ENCODE peak calls at places on chromosome 6, in six cellular contexts. E is T-helper 1 cell, F is DMS 273 treated with DMSO at 0.1 percent for 48 hours, Q is posterior vena cava, B is astrocyte of the spinal cord, M is progenitor cell of endocrine pancreas. W is an unnamed sample.

GRCh38 chr6:134472046-134472445 is 154.1 kb upstream of the SGK1 start:
- DNase-seq in F (no peak), E (no peak), B (no peak), Q (no peak), M (no peak), W (no peak)

GRCh38 chr6:142885182-142885867 is 59.7 kb downstream of the HIVEP2 start:
- DNase-seq in E (peak), F (no peak), Q (no peak), B (peak), M (no peak), W (peak)

GRCh38 chr6:89145461-89145961 is 344 bp upstream of the PM20D2 start:
- DNase-seq in F (peak), B (peak), Q (no peak), E (no peak), M (no peak), W (peak)

GRCh38 chr6:34317882-34318491 is 69.2 kb upstream of the SMIM29 start:
- DNase-seq in Q (no peak), F (no peak), E (no peak), B (no peak), M (no peak), W (no peak)

GRCh38 chr6:33428219-33428890 is 8.5 kb downstream of the SYNGAP1 start:
- DNase-seq in E (no peak), F (peak), B (no peak), Q (peak), M (no peak), W (no peak)

GRCh38 chr6:44456070-44456965 is 68.8 kb downstream of the CDC5L start:
- DNase-seq in Q (no peak), F (no peak), E (no peak), M (no peak), B (peak), W (no peak)

GRCh38 chr6:66735106-66735890 is 1028.3 kb upstream of the EYS start:
- DNase-seq in B (peak), M (no peak), Q (no peak), E (no peak), F (no peak), W (no peak)

GRCh38 chr6:104952911-104953409 is 3.9 kb upstream of the LIN28B start:
- DNase-seq in B (no peak), M (no peak), F (no peak), E (no peak), Q (no peak), W (no peak)

GRCh38 chr6:28907394-28907793 is 16.4 kb downstream of the TRIM27 start:
- DNase-seq in B (peak), Q (no peak), F (no peak), E (no peak), M (no peak), W (no peak)

GRCh38 chr6:37990762-37991525 is 171.4 kb downstream of the ZFAND3 start:
- DNase-seq in E (no peak), F (no peak), B (peak), Q (no peak), M (no peak), W (no peak)

GRCh38 chr6:8958894-8959511 is 523.7 kb upstream of the SLC35B3 start:
- DNase-seq in E (no peak), M (no peak), B (peak), Q (no peak), F (no peak), W (no peak)

GRCh38 chr6:127776320-127776719 is 124.5 kb downstream of the THEMIS start:
- DNase-seq in Q (no peak), F (no peak), M (no peak), B (no peak), E (no peak), W (no peak)

GRCh38 chr6:21710908-21711627 is 117.5 kb downstream of the SOX4 start:
- DNase-seq in M (no peak), B (no peak), E (no peak), Q (no peak), F (no peak), W (no peak)

GRCh38 chr6:33823806-33824205 is 20.0 kb upstream of the MLN start:
- DNase-seq in Q (peak), E (no peak), F (no peak), M (no peak), B (no peak), W (no peak)

GRCh38 chr6:52399511-52400315 is 20.4 kb upstream of the EFHC1 start:
- DNase-seq in M (no peak), E (no peak), B (peak), F (peak), Q (no peak), W (peak)

GRCh38 chr6:117344444-117345291 is 79.3 kb downstream of the VGLL2 start:
- DNase-seq in B (no peak), M (no peak), Q (no peak), F (no peak), E (no peak), W (no peak)

GRCh38 chr6:118867181-118867580 is 26.8 kb upstream of the ASF1A start:
- DNase-seq in B (no peak), F (no peak), Q (no peak), E (no peak), M (no peak), W (no peak)

GRCh38 chr6:11113038-11113437 is 1.5 kb upstream of the ERVFRD-1 start:
- DNase-seq in M (no peak), F (no peak), Q (no peak), B (no peak), E (no peak), W (no peak)

GRCh38 chr6:56381852-56382251 is 134.5 kb upstream of the COL21A1 start:
- DNase-seq in M (no peak), B (no peak), Q (no peak), E (no peak), F (no peak), W (no peak)

GRCh38 chr6:106163966-106164877 is 78.1 kb downstream of the PRDM1 start:
- DNase-seq in B (peak), E (no peak), M (no peak), F (no peak), Q (no peak), W (peak)

GRCh38 chr6:111573892-111574800 is 31.5 kb downstream of the TRAF3IP2 start:
- DNase-seq in B (peak), F (no peak), E (no peak), Q (no peak), M (no peak), W (no peak)

GRCh38 chr6:41062056-41062455 is 9.1 kb downstream of the APOBEC2 start:
- DNase-seq in Q (no peak), F (no peak), M (no peak), E (no peak), B (no peak), W (no peak)

GRCh38 chr6:19603716-19604115 is 233.5 kb upstream of the ID4 start:
- DNase-seq in F (no peak), Q (no peak), E (no peak), M (no peak), B (no peak), W (no peak)

GRCh38 chr6:34484899-34485298 is 19.0 kb downstream of the PACSIN1 start:
- DNase-seq in M (no peak), Q (peak), B (no peak), E (no peak), F (no peak), W (peak)

GRCh38 chr6:6891949-6892461 is 215.8 kb upstream of the RREB1 start:
- DNase-seq in M (no peak), F (no peak), E (no peak), B (no peak), Q (no peak), W (no peak)

GRCh38 chr6:169621311-169621710 is 80.5 kb downstream of the WDR27 start:
- DNase-seq in M (no peak), E (no peak), F (no peak), Q (no peak), B (no peak), W (no peak)

GRCh38 chr6:72464791-72465691 is 156.8 kb upstream of the KCNQ5 start:
- DNase-seq in M (no peak), B (peak), F (no peak), E (no peak), Q (no peak), W (no peak)

GRCh38 chr6:46410330-46410953 is 80.8 kb downstream of the RCAN2 start:
- DNase-seq in F (peak), Q (no peak), M (no peak), E (no peak), B (peak), W (no peak)

GRCh38 chr6:36443498-36443844 is 671 bp downstream of the KCTD20 start:
- DNase-seq in Q (no peak), F (no peak), M (no peak), B (peak), E (no peak), W (no peak)

GRCh38 chr6:148746363-148747144 is at the start of gene UST:
- DNase-seq in B (peak), Q (peak), F (peak), E (peak), M (peak), W (no peak)

GRCh38 chr6:136752554-136752953 is 39.7 kb downstream of the MAP3K5 start:
- DNase-seq in Q (no peak), E (no peak), B (no peak), M (no peak), F (no peak), W (no peak)

GRCh38 chr6:6588064-6588923 is at the start of gene LY86:
- DNase-seq in M (no peak), Q (no peak), F (no peak), B (no peak), E (no peak), W (no peak)

GRCh38 chr6:108277295-108277694 is 16.5 kb upstream of the SNX3 start:
- DNase-seq in M (no peak), B (no peak), Q (no peak), E (no peak), F (no peak), W (no peak)

GRCh38 chr6:167855825-167856425 is 29.2 kb downstream of the AFDN start:
- DNase-seq in M (no peak), Q (no peak), E (no peak), F (no peak), B (peak), W (no peak)

GRCh38 chr6:10303806-10304520 is 110.9 kb downstream of the TFAP2A start:
- DNase-seq in M (no peak), F (no peak), B (no peak), E (no peak), Q (no peak), W (no peak)

GRCh38 chr6:108365488-108365887 is 70.6 kb downstream of the AFG1L start:
- DNase-seq in M (no peak), E (no peak), F (no peak), Q (no peak), B (no peak), W (no peak)